ENCODE peak calls at places on chromosomes 13 and 19, in eight cellular contexts. T is HCEC 1CT; V is nucleus accumbens; J is GM04504; U is GM23338; E is activated naive CD4-positive, alpha-beta T cell; I is A549; P is CD4-positive, alpha-beta T cell. G is an unnamed sample.
A peak's percentile ranks its signal among the peaks of the same experiment; 100 is the strongest.

GRCh38 chr13:104015646-104016396 is 949.6 kb upstream of the SLC10A2 start:
- DNase-seq in P (no peak), I (no peak), J (no peak), T (no peak), E (no peak), V (no peak), U (no peak), G (no peak)

GRCh38 chr13:43268632-43269031 is 245.2 kb downstream of the DNAJC15 start:
- DNase-seq in T (peak; percentile 23), U (no peak), V (no peak), E (no peak), I (no peak), P (no peak), J (no peak), G (no peak)

GRCh38 chr13:113029487-113030258 is 60.7 kb downstream of the MCF2L start:
- DNase-seq in J (no peak), I (peak; percentile 8), U (peak; percentile 81), E (peak; percentile 53), P (peak; percentile 26), V (no peak), T (no peak), G (peak; percentile 56)

GRCh38 chr19:33904681-33905080 is 108.0 kb downstream of the KCTD15 start:
- DNase-seq in V (no peak), P (no peak), I (peak; percentile 31), T (no peak), U (peak; percentile 64), E (no peak), J (no peak), G (no peak)

GRCh38 chr13:40648040-40648439 is 18.4 kb downstream of the FOXO1 start:
- DNase-seq in U (no peak), E (no peak), V (no peak), J (no peak), I (no peak), T (no peak), P (no peak), G (no peak)

GRCh38 chr19:55519461-55520311 is 17.2 kb downstream of the SBK2 start:
- DNase-seq in E (no peak), P (no peak), J (peak; percentile 66), U (no peak), V (no peak), I (peak; percentile 94), T (peak; percentile 90), G (no peak)

GRCh38 chr13:51057001-51057400 is 54.1 kb downstream of the C13orf42 start:
- DNase-seq in V (no peak), P (no peak), T (no peak), U (no peak), J (no peak), I (no peak), E (no peak), G (no peak)

GRCh38 chr13:92681239-92681638 is 545.4 kb upstream of the GPC6 start:
- DNase-seq in U (peak; percentile 44), I (no peak), V (no peak), J (no peak), T (no peak), E (no peak), P (no peak), G (no peak)

GRCh38 chr13:109773786-109774185 is 12.6 kb downstream of the IRS2 start:
- DNase-seq in U (no peak), J (no peak), V (no peak), I (no peak), P (no peak), E (no peak), T (no peak), G (no peak)

GRCh38 chr19:24057144-24057543 is 29.8 kb upstream of the ZNF254 start:
- DNase-seq in U (no peak), P (no peak), T (no peak), V (no peak), I (no peak), J (no peak), E (no peak), G (no peak)

GRCh38 chr19:31574251-31574973 is 225.2 kb upstream of the TSHZ3 start:
- DNase-seq in U (peak; percentile 49), I (no peak), J (no peak), E (no peak), V (no peak), P (no peak), T (no peak), G (no peak)

GRCh38 chr13:106534844-106535551 is 464 bp downstream of the EFNB2 start:
- DNase-seq in P (no peak), E (peak; percentile 12), T (no peak), I (no peak), J (no peak), V (no peak), U (peak; percentile 35), G (peak; percentile 13)

G was measured in stimulated activated naive CD8-positive, alpha-beta T cell treated with anti-CD3 and anti-CD28 coated beads, Interleukin-15, amount 100 ng/mL, for 72 hours.